ENCODE peak calls at places on chromosomes 16 and 17, in eight cellular contexts. P is kidney, R is endodermal cell, G is heart left ventricle, E is AG04450, S is brain microvascular endothelial cell, K is fibroblast of villous mesenchyme, V is fibroblast of mammary gland. Z is an unnamed sample.
A peak's percentile ranks its signal among the peaks of the same experiment; 100 is the strongest.

GRCh38 chr17:4590981-4591453 is 6.7 kb downstream of the SMTNL2 start:
- DNase-seq in G (no peak), K (no peak), R (no peak), V (no peak), S (no peak), P (no peak), E (no peak), Z (no peak)

GRCh38 chr17:74943808-74944522 is 8.3 kb downstream of the OTOP3 start:
- DNase-seq in P (peak; percentile 37), V (no peak), S (no peak), E (no peak), R (peak; percentile 74), K (no peak), G (no peak), Z (peak; percentile 8)

GRCh38 chr16:19431636-19432340 is 14.1 kb downstream of the TMC5 start:
- DNase-seq in G (no peak), R (no peak), V (no peak), S (no peak), P (no peak), K (no peak), E (no peak), Z (no peak)

GRCh38 chr17:33267279-33267790 is 25.8 kb downstream of the ASIC2 start:
- DNase-seq in G (no peak), S (peak; percentile 72), K (peak; percentile 69), P (no peak), V (peak; percentile 95), R (no peak), E (peak; percentile 57), Z (peak; percentile 69)

GRCh38 chr16:81745704-81746558 is 33.2 kb upstream of the PLCG2 start:
- DNase-seq in V (peak; percentile 41), S (peak; percentile 29), P (peak; percentile 88), K (peak; percentile 25), E (no peak), G (peak; percentile 76), R (peak; percentile 87), Z (no peak)

GRCh38 chr16:963913-964695 is 6.7 kb downstream of the LMF1 start:
- DNase-seq in K (peak; percentile 21), E (no peak), R (no peak), G (no peak), V (no peak), P (peak; percentile 16), S (no peak), Z (no peak)

GRCh38 chr17:79776378-79777165 is 1.4 kb upstream of the CBX2 start:
- DNase-seq in K (no peak), V (no peak), G (no peak), E (no peak), P (peak; percentile 3), R (no peak), S (no peak), Z (no peak)

GRCh38 chr17:28763804-28764266 is 20.0 kb downstream of the TRAF4 start:
- DNase-seq in K (peak; percentile 83), G (peak; percentile 64), E (peak; percentile 51), S (peak; percentile 81), P (no peak), V (peak; percentile 83), R (peak; percentile 92), Z (no peak)

GRCh38 chr17:78387982-78388941 is 9.8 kb downstream of the PGS1 start:
- DNase-seq in V (no peak), G (peak; percentile 46), K (peak; percentile 89), R (peak; percentile 57), S (no peak), E (no peak), P (no peak), Z (no peak)

GRCh38 chr17:78391051-78391431 is 12.6 kb downstream of the PGS1 start:
- DNase-seq in K (no peak), V (no peak), E (no peak), P (no peak), G (no peak), R (no peak), S (no peak), Z (no peak)

GRCh38 chr17:78392295-78392694 is 13.8 kb downstream of the PGS1 start:
- DNase-seq in S (no peak), R (peak; percentile 68), K (no peak), G (no peak), V (no peak), P (no peak), E (no peak), Z (no peak)

GRCh38 chr17:78391843-78392242 is 13.4 kb downstream of the PGS1 start:
- DNase-seq in V (peak; percentile 54), S (peak; percentile 63), R (no peak), G (no peak), K (peak; percentile 88), E (no peak), P (no peak), Z (no peak)

DNA sequence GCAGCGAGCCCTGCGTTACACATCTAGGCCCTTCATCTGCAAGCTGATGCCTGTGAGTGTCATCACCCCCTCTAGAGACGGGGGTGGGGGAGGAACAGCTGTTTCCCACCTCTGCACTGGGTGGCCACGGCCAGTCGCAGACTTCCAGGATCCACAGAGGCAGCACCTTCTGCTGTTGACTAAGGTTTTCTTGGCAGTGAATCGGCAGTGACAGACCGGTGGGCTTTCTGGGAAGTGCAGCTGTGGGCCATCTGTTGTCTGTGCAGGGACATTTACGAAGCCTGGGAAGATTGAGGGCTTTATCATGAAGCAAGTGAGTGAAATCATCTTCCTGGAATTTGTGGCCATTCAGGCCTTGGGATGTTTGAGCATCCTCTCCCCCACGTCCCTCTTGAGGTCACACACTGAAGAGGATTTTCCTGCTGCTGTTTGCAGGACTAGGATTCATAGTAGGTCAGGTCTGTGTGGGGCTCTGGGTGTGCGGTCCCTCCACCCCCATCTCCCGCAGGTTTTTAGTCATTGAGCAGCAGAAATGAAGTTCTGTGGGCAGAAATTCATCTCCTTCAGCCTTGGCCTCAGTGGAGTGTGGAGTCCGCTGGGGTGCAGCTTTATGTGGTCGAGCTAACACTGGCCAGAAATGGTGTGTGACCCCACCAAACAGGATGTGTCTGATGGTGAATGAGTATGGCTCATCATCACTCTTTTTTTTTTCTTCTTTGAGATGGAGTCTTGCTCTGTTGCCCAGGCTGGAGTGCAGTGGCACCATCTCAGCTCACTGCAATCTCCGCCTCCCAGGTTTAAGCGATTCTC is 12.0 kb downstream of the PGS1 start:
- DNase-seq in V (peak; percentile 99), P (no peak), E (peak; percentile 96), R (peak; percentile 90), G (no peak), K (peak; percentile 99), S (peak; percentile 95), Z (no peak)
- TF ChIP-seq CTCF in V (peak; percentile 1), P (no peak), E (peak; percentile 18), R (peak; percentile 62), G (no peak), K (no peak), S (peak; percentile 51), Z (peak; percentile 12)

DNA sequence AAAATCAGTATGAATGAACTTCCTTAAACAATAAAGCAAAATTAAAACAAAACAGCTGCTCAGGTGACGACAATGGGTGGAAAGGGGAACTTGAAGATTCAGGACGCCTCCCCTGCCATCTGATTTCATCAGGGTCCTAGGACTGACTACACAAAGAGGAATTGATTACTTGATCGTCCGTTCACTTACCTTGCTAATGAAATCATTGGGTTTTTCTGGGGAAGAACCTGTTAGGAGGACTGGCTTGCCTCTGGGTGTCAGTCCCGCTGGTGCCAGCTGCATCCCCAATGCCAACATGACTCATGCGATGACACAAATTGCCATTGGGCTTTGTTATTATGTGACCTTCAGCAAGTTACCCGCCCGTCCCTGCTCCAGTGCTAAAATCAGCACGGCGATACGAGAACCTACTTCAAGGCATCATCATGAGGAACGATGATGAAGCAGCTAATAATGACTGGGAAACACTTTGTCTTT is 139.5 kb downstream of the ZFHX3 start:
- DNase-seq in E (no peak), R (no peak), V (no peak), K (no peak), P (no peak), G (no peak), S (no peak), Z (no peak)
- H3K4me3 ChIP-seq in E (no peak overlapping the region), R (no peak overlapping the region), V (no peak overlapping the region), K (no peak overlapping the region), P (no peak overlapping the region), G (no peak overlapping the region), S (no peak overlapping the region), Z (no peak overlapping the region)

GRCh38 chr17:58641937-58642336 is 49.9 kb downstream of the TEX14 start:
- DNase-seq in S (no peak), G (no peak), V (peak; percentile 21), R (no peak), K (no peak), E (no peak), P (no peak), Z (no peak)
- TF ChIP-seq CTCF in S (no peak), G (no peak), V (no peak), R (no peak), K (no peak), E (no peak), P (no peak), Z (no peak)

DNA sequence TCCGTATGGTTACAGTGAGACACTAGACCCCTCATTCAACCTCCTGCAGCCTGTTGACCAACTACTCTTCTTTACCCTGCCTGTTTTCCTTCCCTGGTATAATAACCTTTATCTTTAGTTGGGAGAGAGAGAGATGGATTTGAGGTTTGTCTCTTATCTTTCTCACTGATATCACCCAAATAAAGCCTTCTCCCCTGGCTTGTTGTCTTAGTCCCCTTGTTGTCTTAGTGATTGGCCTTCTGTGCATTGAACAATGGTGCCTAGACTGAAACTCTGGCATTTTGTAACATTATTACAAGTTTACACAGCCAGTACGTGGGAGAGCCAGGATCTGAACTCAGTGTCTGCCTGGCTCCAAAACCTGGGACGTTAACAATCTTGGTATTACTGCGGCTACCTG is 560.8 kb downstream of the HS3ST4 start:
- DNase-seq in V (no peak), K (no peak), R (no peak), G (no peak), S (no peak), E (no peak), P (no peak), Z (no peak)
- H3K4me3 ChIP-seq in V (no peak overlapping the region), K (no peak overlapping the region), R (peak overlapping the region; percentile 1), G (no peak overlapping the region), S (no peak overlapping the region), E (no peak overlapping the region), P (no peak overlapping the region), Z (no peak overlapping the region)

GRCh38 chr17:57401556-57402488 is 145.5 kb downstream of the MSI2 start:
- DNase-seq in P (no peak), G (no peak), R (peak; percentile 86), V (no peak), E (no peak), K (no peak), S (no peak), Z (no peak)

GRCh38 chr17:57400648-57401047 is 144.3 kb downstream of the MSI2 start:
- DNase-seq in G (no peak), R (no peak), K (no peak), P (no peak), E (no peak), S (no peak), V (no peak), Z (no peak)

GRCh38 chr17:57402691-57403090 is 146.4 kb downstream of the MSI2 start:
- DNase-seq in V (no peak), S (no peak), P (no peak), G (no peak), R (no peak), E (no peak), K (no peak), Z (no peak)

GRCh38 chr17:57397402-57397801 is 141.1 kb downstream of the MSI2 start:
- DNase-seq in R (no peak), S (no peak), K (no peak), V (no peak), P (no peak), E (no peak), G (no peak), Z (no peak)

DNA sequence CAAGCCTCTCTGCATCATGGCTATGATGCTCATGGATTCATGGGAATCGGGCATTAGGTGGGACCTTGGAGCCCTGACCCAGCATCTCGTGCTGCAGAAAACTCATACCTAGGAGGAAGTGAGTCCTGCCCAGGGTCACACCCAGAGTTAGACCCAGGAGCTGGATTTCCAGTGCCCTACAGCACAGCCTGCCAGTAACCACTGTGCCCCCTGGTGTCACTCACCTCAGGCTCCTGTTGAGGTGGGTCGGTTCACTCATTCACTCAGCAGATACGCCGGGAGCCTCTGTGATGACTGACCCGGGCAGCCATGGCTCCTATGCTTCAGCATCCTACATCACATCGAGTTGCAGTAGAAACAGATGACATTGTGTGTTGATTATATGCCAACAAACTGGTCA is 143.4 kb downstream of the MSI2 start:
- DNase-seq in V (no peak), G (no peak), R (no peak), K (no peak), E (no peak), S (no peak), P (no peak), Z (no peak)
- TF ChIP-seq CTCF in V (no peak), G (no peak), R (no peak), K (no peak), E (no peak), S (no peak), P (no peak), Z (no peak)